ENCODE peak calls at places on chromosomes 1 and 21, in five cellular contexts. M is posterior cingulate gyrus, L is globus pallidus, Y is astrocyte, N is esophagus muscularis mucosa. B is an unnamed sample.

GRCh38 chr1:6234502-6235295 is 1.1 kb downstream of the ICMT start:
- DNase-seq in M (no peak), L (no peak), Y (peak), N (no peak), B (no peak)

GRCh38 chr1:77347646-77348045 is 65.8 kb downstream of the AK5 start:
- DNase-seq in M (no peak), L (no peak), Y (peak), N (no peak), B (no peak)

GRCh38 chr1:220298470-220298869 is 26.2 kb upstream of the RAB3GAP2 start:
- DNase-seq in M (no peak), L (no peak), Y (no peak), N (no peak), B (no peak)

GRCh38 chr1:57411262-57411661 is 12.6 kb downstream of the DAB1 start:
- DNase-seq in M (no peak), L (no peak), Y (peak), N (no peak), B (no peak)

GRCh38 chr1:33005812-33006465 is 30.7 kb downstream of the AK2 start:
- DNase-seq in M (no peak), L (no peak), Y (peak), N (no peak), B (no peak)

GRCh38 chr1:54806931-54807611 is 5.9 kb upstream of the TTC22 start:
- DNase-seq in M (no peak), L (no peak), Y (peak), N (no peak), B (no peak)

GRCh38 chr1:204652556-204652955 is 33.0 kb downstream of the LRRN2 start:
- DNase-seq in M (no peak), L (no peak), Y (no peak), N (no peak), B (no peak)

GRCh38 chr1:169102567-169102966 is 3.9 kb upstream of the ATP1B1 start:
- DNase-seq in M (no peak), L (peak), Y (peak), N (no peak), B (no peak)

GRCh38 chr1:160622885-160623633 is 23.8 kb downstream of the SLAMF1 start:
- DNase-seq in M (no peak), L (no peak), Y (no peak), N (peak), B (peak)

GRCh38 chr1:24540906-24541710 is 14.8 kb upstream of the NCMAP start:
- DNase-seq in M (no peak), L (no peak), Y (peak), N (no peak), B (no peak)

GRCh38 chr21:42406201-42406601 is 2.5 kb downstream of the UBASH3A start:
- DNase-seq in M (no peak), L (no peak), Y (no peak), N (no peak), B (no peak)

GRCh38 chr1:246794261-246795093 is 70.3 kb downstream of the SCCPDH start:
- DNase-seq in M (no peak), L (no peak), Y (no peak), N (no peak), B (no peak)